ENCODE peak calls at places on chromosomes 3 and 15, in nine cellular contexts. R is NCI-H1092 treated with DMSO at 0.1 percent for 48 hours; Z is SK-N-SH; G is left lung; K is T-helper 1 cell; B is left ventricle myocardium superior; O is cardiac septum; Y is activated gamma-delta T cell treated with anti-CD3 and anti-CD28 coated beads, Interleukin-2, amount 50 U/mL, for 16 hours; F is fibroblast of mammary gland. L is an unnamed sample.

GRCh38 chr15:39358441-39359041 is 222.3 kb upstream of the THBS1 start:
- DNase-seq in R (no peak), Z (no peak), G (no peak), K (no peak), B (peak; percentile 37), O (no peak), Y (no peak), F (peak; percentile 42), L (no peak)

GRCh38 chr3:161691677-161692076 is 195.1 kb downstream of the OTOL1 start:
- DNase-seq in R (no peak), Z (no peak), G (no peak), K (no peak), B (no peak), O (no peak), Y (no peak), F (no peak), L (no peak)

GRCh38 chr3:48436477-48436787 is 3.5 kb downstream of the CCDC51 start:
- DNase-seq in R (no peak), Z (no peak), G (peak; percentile 29), K (no peak), B (no peak), O (no peak), Y (no peak), F (no peak), L (no peak)

GRCh38 chr3:53287413-53287734 is 31.6 kb upstream of the TKT start:
- DNase-seq in R (no peak), Z (no peak), G (no peak), K (no peak), B (no peak), O (no peak), Y (no peak), F (no peak), L (no peak)

GRCh38 chr3:192947421-192947820 is 29.8 kb upstream of the MB21D2 start:
- DNase-seq in R (no peak), Z (no peak), G (no peak), K (no peak), B (no peak), O (no peak), Y (no peak), F (peak; percentile 63), L (no peak)

GRCh38 chr3:120274739-120275167 is 10.3 kb downstream of the GPR156 start:
- DNase-seq in R (peak; percentile 94), Z (no peak), G (peak; percentile 37), K (no peak), B (peak; percentile 44), O (no peak), Y (no peak), F (peak; percentile 42), L (no peak)

GRCh38 chr3:174776123-174776522 is 83.0 kb upstream of the NAALADL2 start:
- DNase-seq in R (no peak), Z (no peak), G (no peak), K (no peak), B (no peak), O (no peak), Y (no peak), F (no peak), L (no peak)

GRCh38 chr3:52405066-52405465 is 39.8 kb downstream of the SEMA3G start:
- DNase-seq in R (no peak), Z (peak; percentile 12), G (no peak), K (no peak), B (peak; percentile 7), O (peak; percentile 51), Y (no peak), F (no peak), L (peak; percentile 57)

GRCh38 chr15:25784876-25785642 is 78.1 kb downstream of the ATP10A start:
- DNase-seq in R (no peak), Z (no peak), G (no peak), K (no peak), B (no peak), O (no peak), Y (no peak), F (peak; percentile 84), L (no peak)

GRCh38 chr3:195817578-195818135 is 5.9 kb upstream of the MUC4 start:
- DNase-seq in R (no peak), Z (no peak), G (peak; percentile 13), K (no peak), B (no peak), O (no peak), Y (no peak), F (no peak), L (no peak)

GRCh38 chr3:51099794-51100542 is 285.1 kb upstream of the MANF start:
- DNase-seq in R (peak; percentile 52), Z (peak; percentile 55), G (no peak), K (no peak), B (no peak), O (no peak), Y (no peak), F (peak; percentile 58), L (no peak)

GRCh38 chr3:197216169-197216860 is 82.1 kb downstream of the DLG1 start:
- DNase-seq in R (no peak), Z (no peak), G (no peak), K (no peak), B (no peak), O (no peak), Y (no peak), F (peak; percentile 81), L (no peak)

GRCh38 chr15:69272139-69272538 is 26.6 kb upstream of the PAQR5 start:
- DNase-seq in R (no peak), Z (no peak), G (no peak), K (no peak), B (no peak), O (no peak), Y (no peak), F (no peak), L (no peak)

GRCh38 chr3:187011915-187012314 is 81.6 kb downstream of the ST6GAL1 start:
- DNase-seq in R (peak; percentile 52), Z (no peak), G (no peak), K (no peak), B (no peak), O (no peak), Y (no peak), F (no peak), L (no peak)

L was measured in suprapubic skin.